ENCODE peak calls at places on chromosome 3, in four cellular contexts. O, P, W and N are unnamed samples.

GRCh38 chr3:45939341-45939771 is 3.9 kb upstream of the CXCR6 start:
- DNase-seq in O (no peak), P (no peak), W (no peak), N (no peak)

GRCh38 chr3:155252535-155252934 is 40.9 kb downstream of the STRIT1 start:
- DNase-seq in O (no peak), P (no peak), W (no peak), N (no peak)

GRCh38 chr3:17372362-17372761 is 370.1 kb downstream of the TBC1D5 start:
- DNase-seq in O (no peak), P (no peak), W (no peak), N (no peak)

GRCh38 chr3:129348734-129349133 is 70.1 kb downstream of the HMCES start:
- DNase-seq in O (no peak), P (no peak), W (no peak), N (no peak)

GRCh38 chr3:70310809-70311208 is 1.6 kb downstream of the MDFIC2 start:
- DNase-seq in O (no peak), P (no peak), W (no peak), N (no peak)

GRCh38 chr3:148131990-148132638 is 565.6 kb upstream of the AGTR1 start:
- DNase-seq in O (no peak), P (no peak), W (no peak), N (no peak)

GRCh38 chr3:113140876-113141275 is 70.5 kb upstream of the BOC start:
- DNase-seq in O (no peak), P (no peak), W (no peak), N (no peak)

GRCh38 chr3:131501949-131502348 is 822 bp downstream of the MRPL3 start:
- DNase-seq in O (peak), P (peak), W (peak), N (no peak)

GRCh38 chr3:151330899-151331298 is 1.6 kb upstream of the P2RY13 start:
- DNase-seq in O (no peak), P (no peak), W (no peak), N (no peak)

GRCh38 chr3:16315623-16316022 is 50.6 kb downstream of the OXNAD1 start:
- DNase-seq in O (no peak), P (no peak), W (no peak), N (no peak)

GRCh38 chr3:77281721-77282120 is 241.8 kb downstream of the ROBO2 start:
- DNase-seq in O (no peak), P (no peak), W (no peak), N (no peak)

GRCh38 chr3:57007513-57008415 is 52.7 kb upstream of the SPATA12 start:
- DNase-seq in O (peak), P (no peak), W (no peak), N (no peak)

GRCh38 chr3:52479037-52479875 is 15.9 kb upstream of the STAB1 start:
- DNase-seq in O (no peak), P (peak), W (no peak), N (no peak)

GRCh38 chr3:27428446-27428845 is 55.7 kb downstream of the SLC4A7 start:
- DNase-seq in O (no peak), P (no peak), W (no peak), N (no peak)

GRCh38 chr3:129424185-129424841 is 4.1 kb downstream of the EFCAB12 start:
- DNase-seq in O (no peak), P (no peak), W (peak), N (peak)

GRCh38 chr3:108662141-108662738 is 72.7 kb downstream of the DZIP3 start:
- DNase-seq in O (peak), P (peak), W (peak), N (peak)

GRCh38 chr3:120559228-120560061 is 36.7 kb upstream of the NDUFB4 start:
- DNase-seq in O (peak), P (no peak), W (peak), N (no peak)

GRCh38 chr3:133897547-133897946 is 1.9 kb upstream of the RAB6B start:
- DNase-seq in O (no peak), P (no peak), W (no peak), N (no peak)

GRCh38 chr3:45582407-45582806 is 12.1 kb upstream of the LIMD1 start:
- DNase-seq in O (no peak), P (no peak), W (no peak), N (no peak)

GRCh38 chr3:171374260-171374659 is 85.9 kb downstream of the TNIK start:
- DNase-seq in O (no peak), P (no peak), W (no peak), N (no peak)

GRCh38 chr3:57961828-57962447 is 46.3 kb upstream of the FLNB start:
- DNase-seq in O (peak), P (no peak), W (peak), N (no peak)

GRCh38 chr3:184134746-184135148 is 411 bp upstream of the EIF2B5 start:
- DNase-seq in O (no peak), P (no peak), W (no peak), N (no peak)

GRCh38 chr3:170275832-170276231 is 53.6 kb downstream of the PRKCI start:
- DNase-seq in O (no peak), P (no peak), W (no peak), N (no peak)
- TF ChIP-seq RFX5 in O (no peak), P (no peak), W (no peak), N (no peak)

GRCh38 chr3:122795674-122795969 is 753 bp downstream of the SLC49A4 start:
- DNase-seq in O (no peak), P (no peak), W (peak), N (no peak)
- TF ChIP-seq ZBTB33 in O (no peak), P (no peak), W (no peak), N (no peak)

GRCh38 chr3:105259505-105259904 is 107.2 kb upstream of the ALCAM start:
- DNase-seq in O (no peak), P (no peak), W (no peak), N (no peak)

GRCh38 chr3:105255351-105255750 is 111.4 kb upstream of the ALCAM start:
- DNase-seq in O (no peak), P (no peak), W (no peak), N (no peak)

DNA sequence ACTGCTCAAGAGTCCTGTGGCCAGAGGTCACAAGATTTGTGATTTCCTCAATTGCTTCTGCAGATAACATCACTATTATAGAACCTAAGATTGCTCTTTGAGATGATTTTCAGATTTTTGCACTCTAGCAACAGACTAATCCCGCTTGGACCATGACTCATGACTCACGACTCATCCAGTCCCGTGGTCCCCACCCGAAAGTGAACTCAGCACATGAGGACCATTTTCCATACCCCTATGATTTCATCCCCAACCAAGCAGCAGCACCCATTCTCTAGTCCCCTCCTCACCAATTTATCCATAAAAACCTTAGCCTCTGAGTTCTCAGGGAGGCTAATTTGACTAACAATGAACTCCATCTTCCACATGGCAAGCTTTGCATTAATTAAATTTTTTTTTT is 106.3 kb upstream of the ALCAM start:
- DNase-seq in O (no peak), P (no peak), W (no peak), N (no peak)
- TF ChIP-seq RFX5 in O (no peak), P (no peak), W (no peak), N (no peak)

DNA sequence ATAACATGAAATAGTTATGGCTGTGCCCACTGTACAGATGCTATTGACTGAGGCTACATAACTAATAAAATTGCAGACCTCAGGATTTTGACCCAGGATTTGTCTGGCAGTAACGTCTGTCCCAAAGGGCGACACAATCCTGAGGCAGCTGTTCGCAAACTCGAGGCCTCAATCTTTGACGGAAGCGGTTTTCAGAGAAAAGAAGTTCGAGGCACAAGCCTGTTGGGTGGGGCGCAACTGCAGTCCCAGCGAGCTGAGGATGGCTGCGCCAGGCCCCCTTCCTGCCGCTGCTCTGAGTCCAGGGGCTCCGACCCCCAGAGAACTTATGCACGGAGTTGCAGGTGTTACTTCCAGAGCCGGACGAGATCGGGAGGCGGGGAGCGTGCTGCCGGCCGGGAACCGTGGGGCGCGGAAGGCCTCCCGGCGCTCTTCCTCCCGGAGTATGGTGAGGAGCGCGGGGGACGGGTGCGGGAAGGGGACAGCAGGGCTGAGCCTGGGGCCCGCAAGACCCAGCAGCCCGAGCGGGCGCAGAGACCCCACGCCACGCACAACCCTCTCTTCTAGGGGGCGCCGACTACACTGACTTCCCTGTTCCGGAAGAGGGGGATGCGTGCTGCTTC is at the start of gene PARP15:
- DNase-seq in O (peak), P (peak), W (no peak), N (no peak)
- TF ChIP-seq ZBTB33 in O (no peak), P (no peak), W (no peak), N (no peak)

GRCh38 chr3:167520656-167521360 is 47.0 kb upstream of the SERPINI2 start:
- DNase-seq in O (no peak), P (no peak), W (no peak), N (no peak)
- TF ChIP-seq RFX5 in O (no peak), P (no peak), W (no peak), N (no peak)

GRCh38 chr3:8523041-8523440 is 21.4 kb downstream of the LMCD1 start:
- DNase-seq in O (no peak), P (no peak), W (no peak), N (no peak)

GRCh38 chr3:8529197-8529637 is 27.6 kb downstream of the LMCD1 start:
- DNase-seq in O (no peak), P (peak), W (peak), N (no peak)

GRCh38 chr3:8524656-8525399 is 23.2 kb downstream of the LMCD1 start:
- DNase-seq in O (no peak), P (no peak), W (no peak), N (no peak)

GRCh38 chr3:8524249-8524648 is 22.6 kb downstream of the LMCD1 start:
- DNase-seq in O (no peak), P (no peak), W (no peak), N (no peak)

DNA sequence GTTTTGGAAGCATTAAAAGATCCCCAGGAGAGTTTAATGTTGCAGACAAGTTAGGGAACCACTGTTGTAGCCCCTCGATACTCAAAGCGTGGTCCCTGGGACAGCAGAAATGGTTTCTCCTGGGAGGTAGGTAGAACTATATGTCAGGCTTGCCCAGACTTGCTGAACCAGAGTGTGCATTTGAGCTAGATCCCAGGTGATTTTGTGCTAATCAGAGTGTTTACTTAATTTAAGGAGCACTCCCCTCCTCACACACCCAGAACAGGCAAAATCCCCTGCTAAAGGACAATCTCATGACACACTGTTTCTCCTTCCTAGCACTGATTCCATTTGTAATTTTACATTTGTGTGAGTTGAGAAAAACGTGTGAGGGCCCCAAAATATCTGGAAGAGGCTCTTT is 24.3 kb downstream of the LMCD1 start:
- DNase-seq in O (no peak), P (no peak), W (no peak), N (no peak)
- TF ChIP-seq ZBTB33 in O (no peak), P (no peak), W (no peak), N (no peak)

GRCh38 chr3:188421151-188421821 is 267.3 kb downstream of the LPP start:
- DNase-seq in O (no peak), P (no peak), W (no peak), N (no peak)
- TF ChIP-seq RFX5 in O (no peak), P (no peak), W (no peak), N (no peak)

GRCh38 chr3:126208618-126209256 is 28.4 kb upstream of the ALDH1L1 start:
- DNase-seq in O (no peak), P (peak), W (peak), N (no peak)
- TF ChIP-seq ZBTB33 in O (no peak), P (no peak), W (no peak), N (no peak)

DNA sequence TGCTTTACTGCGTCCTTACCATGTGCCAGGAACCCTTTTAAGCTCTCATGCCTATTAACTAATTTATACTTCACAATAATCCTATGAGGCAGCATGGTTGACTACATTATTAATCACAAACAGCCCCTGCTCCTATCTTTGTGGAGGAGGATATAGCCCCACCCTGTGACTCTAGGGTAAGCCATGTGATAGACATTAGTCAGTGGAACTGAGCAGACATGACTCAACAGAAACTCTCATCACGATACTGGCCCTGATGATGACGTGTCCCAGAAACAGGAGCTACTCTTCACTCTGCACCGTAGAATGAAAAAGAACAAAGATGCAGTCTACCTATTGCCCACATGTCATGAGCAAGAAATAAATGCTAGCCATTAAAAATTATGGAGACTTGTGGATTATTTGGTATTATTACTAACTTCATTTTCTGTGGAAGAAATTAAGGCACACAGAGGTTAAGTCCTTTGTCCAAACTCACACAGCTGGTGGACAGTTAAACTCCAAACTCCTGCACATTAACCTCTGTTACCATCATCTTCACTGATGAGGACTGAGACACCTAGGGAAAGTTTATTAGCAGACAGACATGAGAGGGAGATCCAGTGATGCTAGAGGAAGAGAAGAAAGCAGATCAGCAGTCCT is 51.2 kb downstream of the CFAP20DC start:
- DNase-seq in O (peak), P (peak), W (no peak), N (no peak)
- TF ChIP-seq RFX5 in O (no peak), P (no peak), W (no peak), N (no peak)